ENCODE peak calls at places on chromosomes 5 and 9, in ten cellular contexts. U, D, N, V, Z, R, P, X, H and I are unnamed samples.

GRCh38 chr5:83718195-83718825 is 2.3 kb downstream of the HAPLN1 start:
- DNase-seq in U (no peak), D (peak), N (no peak), V (peak), Z (peak), R (no peak), P (peak), X (peak), H (no peak), I (no peak)

GRCh38 chr5:170985486-170985885 is 123.7 kb downstream of the RANBP17 start:
- DNase-seq in U (no peak), D (no peak), N (no peak), V (no peak), Z (no peak), R (no peak), P (peak), X (no peak), H (no peak), I (no peak)

GRCh38 chr5:59115345-59115744 is 532.5 kb downstream of the RAB3C start:
- DNase-seq in U (no peak), D (no peak), N (no peak), V (no peak), Z (no peak), R (no peak), P (peak), X (no peak), H (no peak), I (no peak)

GRCh38 chr9:34986541-34987047 is 3.0 kb upstream of the DNAJB5 start:
- DNase-seq in U (no peak), D (no peak), N (peak), V (no peak), Z (no peak), R (no peak), P (no peak), X (no peak), H (no peak), I (no peak)

GRCh38 chr5:139473105-139473504 is 2.3 kb downstream of the SMIM33 start:
- DNase-seq in U (peak), D (no peak), N (no peak), V (no peak), Z (no peak), R (no peak), P (no peak), X (no peak), H (no peak), I (no peak)

GRCh38 chr5:66242050-66242449 is 98.0 kb downstream of the SREK1 start:
- DNase-seq in U (no peak), D (no peak), N (no peak), V (no peak), Z (no peak), R (no peak), P (no peak), X (no peak), H (no peak), I (no peak)

GRCh38 chr9:88388203-88388885 is at the start of gene SPIN1:
- DNase-seq in U (peak), D (peak), N (peak), V (peak), Z (peak), R (peak), P (peak), X (peak), H (peak), I (peak)

GRCh38 chr5:152634596-152634995 is 229.5 kb upstream of the NMUR2 start:
- DNase-seq in U (no peak), D (peak), N (no peak), V (peak), Z (no peak), R (no peak), P (no peak), X (no peak), H (no peak), I (no peak)

GRCh38 chr5:109857405-109858031 is 167.8 kb downstream of the MAN2A1 start:
- DNase-seq in U (no peak), D (no peak), N (peak), V (no peak), Z (no peak), R (no peak), P (no peak), X (no peak), H (no peak), I (no peak)

GRCh38 chr5:159969966-159970365 is 39.0 kb upstream of the TTC1 start:
- DNase-seq in U (no peak), D (no peak), N (no peak), V (no peak), Z (no peak), R (no peak), P (no peak), X (no peak), H (no peak), I (no peak)

GRCh38 chr5:172322028-172322965 is 38.7 kb upstream of the UBTD2 start:
- DNase-seq in U (no peak), D (peak), N (no peak), V (no peak), Z (peak), R (no peak), P (no peak), X (no peak), H (no peak), I (no peak)

GRCh38 chr9:94928696-94929372 is 202.3 kb downstream of the AOPEP start:
- DNase-seq in U (no peak), D (no peak), N (no peak), V (no peak), Z (no peak), R (no peak), P (peak), X (no peak), H (no peak), I (peak)

GRCh38 chr9:106745876-106746275 is 117.1 kb upstream of the ZNF462 start:
- DNase-seq in U (no peak), D (no peak), N (no peak), V (no peak), Z (no peak), R (no peak), P (no peak), X (no peak), H (no peak), I (no peak)

GRCh38 chr5:10518352-10518751 is 45.5 kb upstream of the ANKRD33B start:
- DNase-seq in U (no peak), D (no peak), N (no peak), V (no peak), Z (no peak), R (no peak), P (peak), X (no peak), H (no peak), I (no peak)

GRCh38 chr9:6944093-6944551 is 186.3 kb downstream of the KDM4C start:
- DNase-seq in U (no peak), D (no peak), N (no peak), V (no peak), Z (no peak), R (no peak), P (peak), X (no peak), H (no peak), I (no peak)

GRCh38 chr5:57249251-57249874 is 75.5 kb downstream of the GPBP1 start:
- DNase-seq in U (no peak), D (no peak), N (no peak), V (no peak), Z (no peak), R (no peak), P (no peak), X (no peak), H (no peak), I (no peak)

GRCh38 chr9:14238044-14238443 is 75.9 kb downstream of the NFIB start:
- DNase-seq in U (no peak), D (no peak), N (no peak), V (no peak), Z (no peak), R (no peak), P (peak), X (no peak), H (no peak), I (no peak)

GRCh38 chr5:4553968-4554367 is 586.2 kb upstream of the ADAMTS16 start:
- DNase-seq in U (no peak), D (no peak), N (no peak), V (no peak), Z (no peak), R (no peak), P (no peak), X (no peak), H (no peak), I (no peak)

GRCh38 chr5:1312206-1312605 is 17.3 kb upstream of the TERT start:
- DNase-seq in U (no peak), D (no peak), N (no peak), V (no peak), Z (no peak), R (no peak), P (no peak), X (no peak), H (no peak), I (no peak)

GRCh38 chr5:170747851-170748250 is 35.7 kb upstream of the GABRP start:
- DNase-seq in U (peak), D (no peak), N (no peak), V (peak), Z (no peak), R (no peak), P (no peak), X (no peak), H (no peak), I (no peak)

GRCh38 chr5:32421075-32421474 is 23.5 kb downstream of the ZFR start:
- DNase-seq in U (no peak), D (no peak), N (no peak), V (no peak), Z (no peak), R (no peak), P (no peak), X (no peak), H (no peak), I (no peak)

GRCh38 chr5:180590543-180591248 is 603 bp downstream of the SCGB3A1 start:
- DNase-seq in U (peak), D (no peak), N (no peak), V (no peak), Z (no peak), R (no peak), P (no peak), X (no peak), H (no peak), I (no peak)

GRCh38 chr9:104970588-104970987 is 42.6 kb upstream of the ABCA1 start:
- DNase-seq in U (no peak), D (no peak), N (no peak), V (no peak), Z (no peak), R (no peak), P (peak), X (no peak), H (no peak), I (no peak)

GRCh38 chr5:140011297-140011802 is 31.7 kb downstream of the NRG2 start:
- DNase-seq in U (no peak), D (no peak), N (no peak), V (peak), Z (no peak), R (no peak), P (peak), X (no peak), H (no peak), I (no peak)

GRCh38 chr9:79431019-79431679 is 140.6 kb upstream of the TLE4 start:
- DNase-seq in U (no peak), D (no peak), N (no peak), V (no peak), Z (no peak), R (no peak), P (no peak), X (no peak), H (no peak), I (no peak)

GRCh38 chr5:149002761-149003689 is 59.8 kb downstream of the SH3TC2 start:
- DNase-seq in U (no peak), D (peak), N (no peak), V (no peak), Z (no peak), R (no peak), P (peak), X (no peak), H (no peak), I (no peak)

GRCh38 chr5:55923873-55924500 is 70.8 kb downstream of the IL6ST start:
- DNase-seq in U (peak), D (no peak), N (no peak), V (no peak), Z (no peak), R (no peak), P (no peak), X (no peak), H (no peak), I (no peak)

GRCh38 chr5:179747815-179748214 is 15.2 kb downstream of the MAML1 start:
- DNase-seq in U (no peak), D (no peak), N (no peak), V (no peak), Z (no peak), R (no peak), P (peak), X (no peak), H (no peak), I (no peak)

GRCh38 chr5:132641241-132641723 is 16.7 kb upstream of the IL13 start:
- DNase-seq in U (no peak), D (no peak), N (no peak), V (no peak), Z (no peak), R (no peak), P (no peak), X (no peak), H (no peak), I (no peak)

GRCh38 chr5:35129921-35130485 is 82.3 kb upstream of the AGXT2 start:
- DNase-seq in U (no peak), D (no peak), N (no peak), V (no peak), Z (peak), R (peak), P (peak), X (peak), H (no peak), I (no peak)

GRCh38 chr5:157269165-157269671 is 3.3 kb downstream of the CYFIP2 start:
- DNase-seq in U (no peak), D (peak), N (peak), V (no peak), Z (no peak), R (no peak), P (no peak), X (no peak), H (no peak), I (no peak)

GRCh38 chr5:15794117-15794985 is 294.4 kb downstream of the FBXL7 start:
- DNase-seq in U (no peak), D (no peak), N (no peak), V (no peak), Z (no peak), R (no peak), P (peak), X (no peak), H (no peak), I (no peak)

GRCh38 chr5:1568201-1568979 is 44.6 kb upstream of the LPCAT1 start:
- DNase-seq in U (no peak), D (peak), N (no peak), V (no peak), Z (no peak), R (no peak), P (peak), X (no peak), H (no peak), I (no peak)

GRCh38 chr9:108631890-108632289 is 223.9 kb downstream of the ACTL7B start:
- DNase-seq in U (no peak), D (no peak), N (no peak), V (no peak), Z (no peak), R (no peak), P (no peak), X (no peak), H (no peak), I (no peak)

GRCh38 chr9:29456940-29457339 is 1883.7 kb upstream of the C9orf72 start:
- DNase-seq in U (no peak), D (no peak), N (no peak), V (no peak), Z (no peak), R (no peak), P (no peak), X (no peak), H (no peak), I (no peak)

GRCh38 chr5:95600557-95600956 is 19.3 kb upstream of the GPR150 start:
- DNase-seq in U (no peak), D (no peak), N (no peak), V (no peak), Z (no peak), R (no peak), P (peak), X (no peak), H (no peak), I (no peak)

GRCh38 chr5:94480511-94480910 is 137.9 kb downstream of the KIAA0825 start:
- DNase-seq in U (no peak), D (no peak), N (no peak), V (no peak), Z (no peak), R (no peak), P (peak), X (no peak), H (no peak), I (no peak)

GRCh38 chr9:135669616-135670285 is 6.6 kb downstream of the LCN9 start:
- DNase-seq in U (no peak), D (no peak), N (no peak), V (no peak), Z (no peak), R (no peak), P (no peak), X (no peak), H (no peak), I (no peak)

GRCh38 chr9:135674977-135675376 is 11.9 kb downstream of the LCN9 start:
- DNase-seq in U (no peak), D (no peak), N (no peak), V (no peak), Z (no peak), R (no peak), P (no peak), X (no peak), H (no peak), I (no peak)

GRCh38 chr9:135670721-135671590 is 7.8 kb downstream of the LCN9 start:
- DNase-seq in U (no peak), D (no peak), N (no peak), V (no peak), Z (no peak), R (no peak), P (no peak), X (no peak), H (no peak), I (no peak)

GRCh38 chr9:135673941-135674340 is 10.8 kb downstream of the LCN9 start:
- DNase-seq in U (no peak), D (no peak), N (no peak), V (no peak), Z (no peak), R (no peak), P (no peak), X (no peak), H (no peak), I (no peak)

GRCh38 chr9:135671591-135672041 is 8.5 kb downstream of the LCN9 start:
- DNase-seq in U (peak), D (no peak), N (no peak), V (no peak), Z (no peak), R (no peak), P (no peak), X (no peak), H (no peak), I (no peak)
- TF ChIP-seq CTCF in U (peak), D (no peak), N (no peak), V (no peak), Z (no peak), R (no peak), P (no peak), X (no peak), H (no peak), I (no peak)

DNA sequence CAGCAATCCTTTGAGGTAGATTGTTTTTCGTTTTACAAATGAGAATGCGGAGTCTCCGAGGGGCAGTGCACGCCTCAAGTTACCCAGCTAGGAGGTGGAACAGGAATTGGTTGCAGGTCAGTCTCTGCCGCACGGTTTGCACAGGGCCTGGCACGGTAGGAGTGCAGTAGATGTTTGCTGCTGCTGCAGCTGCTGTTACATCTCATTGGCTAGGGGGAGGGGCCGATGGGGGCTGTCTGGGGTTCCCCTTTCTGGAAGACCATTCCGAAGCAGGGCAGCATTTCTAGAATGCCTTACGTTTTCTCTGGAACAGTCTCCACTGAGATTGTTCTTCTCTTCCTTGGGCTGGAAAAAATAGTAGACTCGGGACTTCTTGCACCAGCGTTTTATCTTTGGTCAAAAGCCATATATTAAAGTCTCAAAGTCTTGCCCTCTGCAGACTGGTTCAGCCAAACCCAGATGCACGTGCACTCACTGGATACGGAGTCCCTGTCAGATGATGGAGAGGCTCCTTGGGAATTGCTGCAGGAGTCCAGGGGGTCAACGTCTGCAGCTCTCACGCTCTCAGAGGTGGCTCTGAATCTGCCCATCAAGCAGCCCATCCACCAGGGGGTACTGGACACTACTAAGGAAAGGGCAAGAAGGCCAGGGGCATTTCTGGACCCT is 1.2 kb downstream of the USP20 start:
- DNase-seq in U (no peak), D (no peak), N (peak), V (no peak), Z (peak), R (no peak), P (no peak), X (no peak), H (no peak), I (no peak)
- TF ChIP-seq POLR2A in U (no peak), D (no peak), N (no peak), V (no peak), Z (no peak), R (no peak), P (no peak), X (no peak), H (no peak), I (no peak)

GRCh38 chr9:16134351-16134750 is 581.5 kb downstream of the CCDC171 start:
- DNase-seq in U (no peak), D (no peak), N (no peak), V (no peak), Z (no peak), R (no peak), P (no peak), X (no peak), H (no peak), I (no peak)

GRCh38 chr9:16133556-16134227 is 580.8 kb downstream of the CCDC171 start:
- DNase-seq in U (peak), D (peak), N (no peak), V (no peak), Z (peak), R (no peak), P (peak), X (no peak), H (no peak), I (peak)

GRCh38 chr9:16132513-16132912 is 579.7 kb downstream of the CCDC171 start:
- DNase-seq in U (no peak), D (no peak), N (no peak), V (no peak), Z (no peak), R (no peak), P (peak), X (no peak), H (no peak), I (no peak)

GRCh38 chr9:16133032-16133431 is 580.2 kb downstream of the CCDC171 start:
- DNase-seq in U (no peak), D (no peak), N (no peak), V (no peak), Z (no peak), R (no peak), P (no peak), X (no peak), H (no peak), I (no peak)

DNA sequence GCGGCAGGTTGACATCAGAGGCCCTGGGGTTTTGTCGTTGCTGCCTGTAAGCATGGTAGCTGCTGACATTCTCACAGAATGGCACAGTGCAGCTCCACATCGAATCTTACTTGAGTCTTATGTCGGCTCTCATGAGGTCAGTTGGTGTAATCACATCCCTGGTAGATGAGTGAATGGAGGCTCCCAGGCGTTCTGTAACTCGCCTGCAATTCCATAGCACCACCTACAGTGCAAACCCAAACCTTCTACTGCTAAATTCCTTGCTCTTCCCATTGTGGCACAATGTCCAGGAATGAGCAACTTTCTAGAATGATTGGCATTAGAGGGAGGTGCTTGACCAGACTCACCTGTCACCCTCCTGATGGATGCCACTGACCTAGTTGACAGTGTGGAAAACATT is 578.4 kb downstream of the CCDC171 start:
- DNase-seq in U (no peak), D (no peak), N (no peak), V (no peak), Z (no peak), R (no peak), P (peak), X (no peak), H (no peak), I (no peak)
- TF ChIP-seq CTCF in U (peak), D (no peak), N (no peak), V (no peak), Z (no peak), R (no peak), P (peak), X (no peak), H (no peak), I (no peak)

GRCh38 chr9:131657890-131658752 is 81.8 kb downstream of the RAPGEF1 start:
- DNase-seq in U (no peak), D (no peak), N (no peak), V (no peak), Z (no peak), R (no peak), P (peak), X (no peak), H (no peak), I (no peak)
- TF ChIP-seq POLR2A in U (no peak), D (no peak), N (no peak), V (no peak), Z (no peak), R (no peak), P (peak), X (no peak), H (no peak), I (no peak)

GRCh38 chr9:70352802-70353201 is 61.7 kb downstream of the KLF9 start:
- DNase-seq in U (no peak), D (no peak), N (no peak), V (no peak), Z (no peak), R (no peak), P (no peak), X (no peak), H (no peak), I (no peak)
- TF ChIP-seq CTCF in U (peak), D (peak), N (peak), V (peak), Z (peak), R (peak), P (peak), X (peak), H (peak), I (peak)